ENCODE peak calls at places on chromosomes 6 and 20, in eight cellular contexts. F is AG09309; L is NCI-H1105; W is HTR-8/SVneo; Q is WTC11; K is psoas muscle; S is CD4-positive, CD25-positive, alpha-beta regulatory T cell; C is fibroblast of the conjunctiva. P is an unnamed sample.

GRCh38 chr6:48068326-48069191 is 42.4 kb downstream of the PTCHD4 start:
- DNase-seq in C (no peak), L (peak; percentile 25), W (no peak), S (no peak), Q (peak; percentile 48), F (no peak), K (no peak), P (peak; percentile 68)

GRCh38 chr20:17499041-17499440 is 32.1 kb downstream of the BFSP1 start:
- DNase-seq in C (no peak), Q (no peak), K (no peak), W (no peak), L (no peak), S (no peak), F (no peak), P (no peak)

GRCh38 chr20:62087227-62087626 is 21.5 kb upstream of the TAF4 start:
- DNase-seq in C (no peak), L (no peak), Q (no peak), F (no peak), K (no peak), W (no peak), S (no peak), P (peak; percentile 50)

GRCh38 chr6:113328886-113329381 is 528.2 kb upstream of the MARCKS start:
- DNase-seq in W (no peak), Q (no peak), F (no peak), K (no peak), S (no peak), C (no peak), L (no peak), P (no peak)

GRCh38 chr6:78768242-78768641 is 99.1 kb upstream of the IRAK1BP1 start:
- DNase-seq in K (no peak), L (no peak), F (no peak), C (no peak), S (no peak), Q (no peak), W (no peak), P (no peak)

GRCh38 chr6:72672906-72673305 is 51.0 kb downstream of the KCNQ5 start:
- DNase-seq in Q (no peak), C (no peak), S (no peak), W (no peak), K (no peak), F (no peak), L (no peak), P (no peak)

GRCh38 chr20:7333846-7334245 is 566.4 kb downstream of the BMP2 start:
- DNase-seq in F (no peak), K (no peak), L (no peak), W (no peak), S (no peak), C (no peak), Q (no peak), P (no peak)

GRCh38 chr20:62141397-62142251 is 1.6 kb downstream of the PSMA7 start:
- DNase-seq in L (no peak), C (no peak), W (no peak), F (peak; percentile 18), K (no peak), Q (no peak), S (no peak), P (peak; percentile 50)

GRCh38 chr20:47133809-47134456 is 222.6 kb downstream of the ZMYND8 start:
- DNase-seq in F (no peak), W (peak; percentile 86), L (no peak), K (peak; percentile 53), S (no peak), C (peak; percentile 57), Q (no peak), P (no peak)

GRCh38 chr6:11350294-11350693 is 117.8 kb upstream of the NEDD9 start:
- DNase-seq in W (no peak), F (peak; percentile 41), C (no peak), L (no peak), K (no peak), Q (no peak), S (no peak), P (no peak)

GRCh38 chr6:3788408-3789017 is 37.0 kb upstream of the PXDC1 start:
- DNase-seq in C (no peak), Q (no peak), K (no peak), S (no peak), F (no peak), W (no peak), L (no peak), P (no peak)

GRCh38 chr20:45629496-45630100 is at the start of gene WFDC10A:
- DNase-seq in F (no peak), C (peak; percentile 27), Q (peak; percentile 61), S (no peak), L (peak; percentile 7), W (peak; percentile 77), K (no peak), P (peak; percentile 86)

GRCh38 chr20:9141070-9141469 is 72.2 kb downstream of the PLCB4 start:
- DNase-seq in K (no peak), S (no peak), Q (no peak), L (no peak), F (no peak), W (no peak), C (no peak), P (no peak)

GRCh38 chr20:2693286-2693995 is 861 bp downstream of the EBF4 start:
- DNase-seq in W (peak; percentile 58), Q (peak; percentile 46), C (no peak), S (peak; percentile 50), K (no peak), F (no peak), L (peak; percentile 35), P (peak; percentile 74)

GRCh38 chr6:13687917-13688351 is 23.7 kb downstream of the RANBP9 start:
- DNase-seq in K (no peak), L (no peak), Q (no peak), S (no peak), F (no peak), W (no peak), C (no peak), P (no peak)